ENCODE peak calls at places on chromosomes 6 and 20, in four cellular contexts. X, O, I and U are unnamed samples.

GRCh38 chr6:49528571-49528970 is 21.9 kb upstream of the C6orf141 start:
- DNase-seq in X (no peak), O (no peak), I (no peak), U (peak)

GRCh38 chr20:17662333-17663039 is 19.6 kb downstream of the RRBP1 start:
- DNase-seq in I (peak), O (no peak), X (peak), U (no peak)

GRCh38 chr6:132683543-132683942 is 24.6 kb upstream of the TAAR1 start:
- DNase-seq in O (peak), I (no peak), X (no peak), U (peak)

GRCh38 chr6:16761469-16762264 is 407 bp upstream of the ATXN1 start:
- DNase-seq in X (peak), O (peak), I (peak), U (peak)

GRCh38 chr6:106540432-106540831 is 88.9 kb downstream of the RTN4IP1 start:
- DNase-seq in X (no peak), O (no peak), I (no peak), U (no peak)

GRCh38 chr6:3628143-3628840 is 123.2 kb downstream of the PXDC1 start:
- DNase-seq in O (peak), I (no peak), X (no peak), U (no peak)

GRCh38 chr6:15752820-15753219 is 90.0 kb upstream of the DTNBP1 start:
- DNase-seq in I (peak), X (no peak), O (no peak), U (no peak)

GRCh38 chr6:166343157-166343502 is 785 bp upstream of the SFT2D1 start:
- DNase-seq in I (peak), O (peak), X (no peak), U (no peak)

GRCh38 chr6:125944434-125944816 is 12.1 kb upstream of the HINT3 start:
- DNase-seq in I (no peak), X (peak), O (peak), U (no peak)

GRCh38 chr20:61169870-61170269 is 82.2 kb upstream of the CDH4 start:
- DNase-seq in X (no peak), I (no peak), O (no peak), U (no peak)

GRCh38 chr6:36622901-36623546 is 28.9 kb downstream of the SRSF3 start:
- DNase-seq in I (no peak), X (no peak), O (peak), U (no peak)

GRCh38 chr6:127435717-127436220 is 23.4 kb downstream of the KIAA0408 start:
- DNase-seq in X (no peak), O (no peak), I (no peak), U (no peak)

GRCh38 chr6:73942581-73942980 is 246.6 kb downstream of the CD109 start:
- DNase-seq in X (no peak), I (peak), O (peak), U (peak)

GRCh38 chr20:38842558-38842981 is 37.1 kb downstream of the PPP1R16B start:
- DNase-seq in I (peak), X (no peak), O (no peak), U (no peak)

GRCh38 chr20:4898282-4898681 is 103.0 kb downstream of the SLC23A2 start:
- DNase-seq in X (no peak), O (peak), I (no peak), U (peak)

GRCh38 chr6:11653028-11653583 is 115.6 kb downstream of the TMEM170B start:
- DNase-seq in X (no peak), O (peak), I (peak), U (peak)

GRCh38 chr20:52379723-52380336 is 188.3 kb upstream of the ZFP64 start:
- DNase-seq in I (peak), O (no peak), X (no peak), U (no peak)

GRCh38 chr6:136886110-136886509 is 36.0 kb upstream of the SLC35D3 start:
- DNase-seq in O (peak), I (no peak), X (no peak), U (no peak)

GRCh38 chr6:136880748-136881460 is 41.2 kb upstream of the SLC35D3 start:
- DNase-seq in I (no peak), O (no peak), X (no peak), U (no peak)
- TF ChIP-seq CTCF in I (no peak), O (no peak), X (no peak), U (no peak)

GRCh38 chr6:129100164-129100563 is 217.2 kb downstream of the LAMA2 start:
- DNase-seq in O (no peak), X (no peak), I (no peak), U (no peak)

GRCh38 chr6:129098061-129098553 is 215.2 kb downstream of the LAMA2 start:
- DNase-seq in O (no peak), X (no peak), I (no peak), U (no peak)

GRCh38 chr6:129094147-129094546 is 211.2 kb downstream of the LAMA2 start:
- DNase-seq in I (no peak), X (no peak), O (no peak), U (no peak)

GRCh38 chr6:129099696-129100095 is 216.8 kb downstream of the LAMA2 start:
- DNase-seq in X (no peak), O (no peak), I (no peak), U (no peak)

DNA sequence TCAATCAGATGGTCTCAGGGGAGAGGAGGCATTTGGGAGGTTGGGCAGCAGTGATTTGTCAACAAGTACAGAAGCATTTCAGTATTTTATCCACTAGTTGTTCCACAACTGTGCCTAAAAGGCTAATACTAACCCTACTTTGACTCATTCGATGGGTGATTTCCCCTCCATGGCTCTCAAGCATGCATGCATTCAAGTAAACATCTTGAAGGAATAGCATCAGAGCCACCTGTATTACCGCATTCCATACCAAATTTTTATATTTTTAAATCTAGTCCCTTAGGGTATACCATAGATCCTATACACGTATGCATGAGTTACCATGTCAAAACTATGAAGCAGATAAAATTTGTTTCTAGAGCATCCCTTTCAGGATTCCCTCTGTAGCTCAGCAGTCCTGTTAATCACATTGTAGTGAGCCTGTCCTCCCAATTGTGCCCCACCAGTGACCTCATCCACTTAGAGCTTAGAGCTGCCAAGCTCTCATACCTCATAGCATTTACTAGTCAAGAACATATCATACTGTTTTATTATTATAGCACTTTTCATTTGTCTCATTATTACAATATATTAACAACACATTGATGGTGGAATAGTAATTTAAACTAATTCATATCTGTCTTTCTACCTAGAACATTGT is 213.8 kb downstream of the LAMA2 start:
- DNase-seq in I (no peak), X (no peak), O (no peak), U (no peak)
- H3K4me3 ChIP-seq in I (no peak), X (no peak), O (no peak), U (no peak)

DNA sequence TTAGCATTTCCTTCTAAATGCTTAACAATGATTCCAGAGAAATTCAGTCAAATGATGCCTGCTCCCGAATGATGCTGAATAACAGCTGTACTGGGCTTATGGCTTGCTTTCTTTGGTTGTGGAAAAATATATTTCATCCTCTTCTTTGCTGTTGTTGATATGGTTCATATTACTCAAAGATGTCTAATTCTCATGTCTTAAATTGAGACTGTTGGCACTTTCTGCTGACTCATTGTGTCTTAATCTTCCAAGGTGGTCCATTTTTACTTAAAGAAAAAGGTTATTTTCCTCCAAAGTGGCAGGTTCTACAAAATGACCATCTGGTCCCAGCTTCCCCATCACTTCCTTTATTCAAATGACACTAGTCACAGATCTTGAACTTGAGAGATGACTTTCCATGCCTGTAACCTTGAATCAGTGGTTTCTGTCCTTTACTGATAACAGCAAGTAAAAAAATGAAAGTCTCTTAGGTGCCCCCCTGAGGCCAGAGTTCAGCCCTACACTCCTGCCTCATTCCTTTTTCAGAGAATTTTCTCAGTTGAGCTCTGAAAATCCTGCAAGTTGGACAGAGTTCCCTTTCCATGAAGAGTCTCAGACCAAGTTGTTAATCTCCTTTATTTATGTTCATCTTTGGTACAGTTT is 6.9 kb downstream of the SNAP25 start:
- DNase-seq in I (peak), X (no peak), O (no peak), U (no peak)
- TF ChIP-seq CTCF in I (no peak), X (no peak), O (peak), U (peak)

DNA sequence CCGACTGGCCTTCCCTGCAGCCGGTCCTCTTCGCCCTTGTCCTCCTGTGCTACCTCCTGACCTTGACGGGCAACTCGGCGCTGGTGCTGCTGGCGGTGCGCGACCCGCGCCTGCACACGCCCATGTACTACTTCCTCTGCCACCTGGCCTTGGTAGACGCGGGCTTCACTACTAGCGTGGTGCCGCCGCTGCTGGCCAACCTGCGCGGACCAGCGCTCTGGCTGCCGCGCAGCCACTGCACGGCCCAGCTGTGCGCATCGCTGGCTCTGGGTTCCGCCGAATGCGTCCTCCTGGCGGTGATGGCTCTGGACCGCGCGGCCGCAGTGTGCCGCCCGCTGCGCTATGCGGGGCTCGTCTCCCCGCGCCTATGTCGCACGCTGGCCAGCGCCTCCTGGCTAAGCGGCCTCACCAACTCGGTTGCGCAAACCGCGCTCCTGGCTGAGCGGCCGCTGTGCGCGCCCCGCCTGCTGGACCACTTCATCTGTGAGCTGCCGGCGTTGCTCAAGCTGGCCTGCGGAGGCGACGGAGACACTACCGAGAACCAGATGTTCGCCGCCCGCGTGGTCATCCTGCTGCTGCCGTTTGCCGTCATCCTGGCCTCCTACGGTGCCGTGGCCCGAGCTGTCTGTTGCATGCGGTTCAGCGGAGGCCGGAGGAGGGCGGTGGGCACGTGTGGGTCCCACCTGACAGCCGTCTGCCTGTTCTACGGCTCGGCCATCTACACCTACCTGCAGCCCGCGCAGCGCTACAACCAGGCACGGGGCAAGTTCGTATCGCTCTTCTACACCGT is 6.1 kb downstream of the UBD start:
- DNase-seq in I (peak), X (peak), O (peak), U (no peak)
- H3K4me3 ChIP-seq in I (no peak), X (peak), O (peak), U (peak)